ENCODE peak calls at places on chromosomes 4 and X, in four cellular contexts. H is A549, Y is H1, B is HepG2. T is an unnamed sample.

GRCh38 chrX:153900806-153901752 is 3.4 kb upstream of the AVPR2 start:
- DNase-seq in H (peak), Y (no peak), B (no peak), T (peak)

GRCh38 chrX:8692886-8693285 is 39.1 kb downstream of the ANOS1 start:
- DNase-seq in H (no peak), Y (no peak), B (no peak), T (no peak)

GRCh38 chrX:10055430-10055829 is 88.3 kb downstream of the CLDN34 start:
- DNase-seq in H (no peak), Y (no peak), B (no peak), T (no peak)

GRCh38 chr4:98747659-98748091 is 89.3 kb upstream of the TSPAN5 start:
- DNase-seq in H (no peak), Y (no peak), B (no peak), T (no peak)

GRCh38 chr4:14169460-14169859 is 541.9 kb upstream of the BOD1L1 start:
- DNase-seq in H (no peak), Y (no peak), B (no peak), T (no peak)

GRCh38 chrX:42420431-42420830 is 357.5 kb downstream of the PPP1R2C start:
- DNase-seq in H (no peak), Y (no peak), B (no peak), T (no peak)

GRCh38 chrX:66030505-66031317 is 9.2 kb downstream of the VSIG4 start:
- DNase-seq in H (no peak), Y (no peak), B (peak), T (peak)

GRCh38 chr4:144374065-144374464 is 233.5 kb upstream of the GYPA start:
- DNase-seq in H (no peak), Y (no peak), B (no peak), T (no peak)

GRCh38 chr4:89657931-89658700 is 178.8 kb downstream of the SNCA start:
- DNase-seq in H (no peak), Y (no peak), B (peak), T (no peak)

GRCh38 chr4:32470087-32470585 is 1750.0 kb downstream of the PCDH7 start:
- DNase-seq in H (no peak), Y (no peak), B (no peak), T (no peak)

GRCh38 chr4:62260256-62260655 is 1060.1 kb downstream of the ADGRL3 start:
- DNase-seq in H (no peak), Y (no peak), B (no peak), T (no peak)

GRCh38 chrX:24426340-24426913 is 38.7 kb upstream of the PDK3 start:
- DNase-seq in H (no peak), Y (no peak), B (peak), T (peak)

GRCh38 chr4:161336016-161336415 is 827.8 kb downstream of the FSTL5 start:
- DNase-seq in H (no peak), Y (no peak), B (no peak), T (no peak)

GRCh38 chr4:182875471-182875870 is 41.7 kb downstream of the DCTD start:
- DNase-seq in H (no peak), Y (no peak), B (no peak), T (no peak)

GRCh38 chr4:3314706-3315260 is 22.0 kb downstream of the RGS12 start:
- DNase-seq in H (no peak), Y (no peak), B (no peak), T (no peak)

GRCh38 chr4:156974264-156974663 is 2.7 kb upstream of the PDGFC start:
- DNase-seq in H (no peak), Y (no peak), B (no peak), T (no peak)

DNA sequence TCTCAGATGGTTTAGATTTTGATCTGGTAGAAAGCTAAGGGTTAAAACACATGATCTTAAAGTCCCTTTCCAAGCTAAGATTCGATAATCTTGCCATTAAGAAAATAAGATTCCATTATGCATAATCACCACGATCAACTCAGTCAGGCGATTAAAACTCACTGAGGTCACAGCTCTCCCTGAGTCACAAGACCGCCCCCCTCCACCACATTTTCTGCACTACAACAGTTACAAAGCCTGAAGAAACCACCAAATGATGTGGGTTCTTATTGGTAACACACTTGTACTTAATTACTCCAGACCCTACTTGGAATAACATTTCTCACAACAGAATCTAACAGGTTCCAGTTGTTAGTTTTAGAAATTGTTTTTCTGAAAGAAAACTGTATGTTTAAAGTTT is 62.8 kb downstream of the SH3KBP1 start:
- DNase-seq in H (no peak), Y (no peak), B (no peak), T (no peak)
- TF ChIP-seq PHF8 in H (no peak), Y (no peak), B (no peak), T (no peak)

GRCh38 chr4:15362541-15362940 is 65.3 kb upstream of the C1QTNF7 start:
- DNase-seq in H (no peak), Y (no peak), B (no peak), T (no peak)
- TF ChIP-seq PHF8 in H (no peak), Y (no peak), B (no peak), T (no peak)

GRCh38 chr4:108219998-108220397 is 51.3 kb upstream of the LEF1 start:
- DNase-seq in H (no peak), Y (no peak), B (no peak), T (no peak)
- TF ChIP-seq PHF8 in H (no peak), Y (no peak), B (no peak), T (no peak)

DNA sequence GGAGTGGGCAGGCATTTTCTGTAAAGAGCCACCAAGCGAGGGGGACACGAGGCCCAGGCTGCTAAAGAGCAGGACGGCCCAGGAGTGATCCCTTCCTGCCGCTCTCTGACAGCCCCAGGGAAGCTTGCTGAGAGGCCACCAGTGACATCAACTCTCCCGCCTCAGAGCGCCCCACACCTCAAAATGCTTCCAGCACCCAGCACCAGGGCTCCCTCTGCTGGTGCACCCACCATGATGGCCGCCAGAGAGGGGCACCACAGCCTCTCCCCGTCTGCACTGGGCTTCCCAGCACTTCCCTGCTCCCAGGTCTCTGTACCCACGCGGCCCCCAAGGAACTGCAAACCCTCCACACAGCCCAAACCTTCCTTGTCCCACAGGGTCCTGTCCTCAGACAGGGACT is 40.4 kb downstream of the GAK start:
- DNase-seq in H (peak), Y (no peak), B (peak), T (peak)
- TF ChIP-seq PHF8 in H (no peak), Y (no peak), B (no peak), T (no peak)

T was measured in K562.